ENCODE peak calls at places on chromosomes 4 and X, in ten cellular contexts. Q is K562, C is psoas muscle, X is anterior cingulate cortex, F is activated T-helper 1 cell treated with Interleukin-2 at 50 U/mL for 16 hours, A is H9, N is kidney epithelial cell, T is head of caudate nucleus, D is GM13976, W is renal cortical epithelial cell. L is an unnamed sample.

GRCh38 chr4:142350886-142351285 is 495.2 kb downstream of the INPP4B start:
- DNase-seq in Q (no peak), C (no peak), X (no peak), F (no peak), A (no peak), N (no peak), T (no peak), D (no peak), W (peak; percentile 34), L (no peak)

GRCh38 chr4:145679991-145680455 is at the start of gene C4orf51:
- DNase-seq in Q (no peak), C (no peak), X (no peak), F (no peak), A (no peak), N (peak; percentile 72), T (peak; percentile 66), D (no peak), W (peak; percentile 96), L (no peak)

GRCh38 chr4:650461-650860 is 23.6 kb downstream of the ATP5ME start:
- DNase-seq in Q (no peak), C (peak; percentile 31), X (no peak), F (no peak), A (no peak), N (no peak), T (peak; percentile 81), D (no peak), W (no peak), L (no peak)

GRCh38 chrX:104183685-104184084 is 17.4 kb downstream of the FAM199X start:
- DNase-seq in Q (no peak), C (no peak), X (no peak), F (no peak), A (no peak), N (no peak), T (no peak), D (no peak), W (no peak), L (no peak)

GRCh38 chrX:122625821-122626220 is 558.3 kb upstream of the GRIA3 start:
- DNase-seq in Q (no peak), C (no peak), X (no peak), F (no peak), A (no peak), N (no peak), T (no peak), D (no peak), W (peak; percentile 66), L (no peak)

GRCh38 chr4:7610062-7610670 is 175.4 kb upstream of the PSAPL1 start:
- DNase-seq in Q (no peak), C (no peak), X (no peak), F (no peak), A (no peak), N (no peak), T (no peak), D (no peak), W (no peak), L (no peak)

GRCh38 chr4:19213388-19213787 is 1038.3 kb upstream of the SLIT2 start:
- DNase-seq in Q (no peak), C (no peak), X (no peak), F (no peak), A (no peak), N (no peak), T (no peak), D (no peak), W (peak; percentile 9), L (no peak)

GRCh38 chr4:2797545-2798305 is 4.8 kb downstream of the SH3BP2 start:
- DNase-seq in Q (no peak), C (peak; percentile 52), X (no peak), F (no peak), A (no peak), N (no peak), T (no peak), D (no peak), W (no peak), L (no peak)

GRCh38 chr4:55475394-55476243 is 71.1 kb downstream of the CLOCK start:
- DNase-seq in Q (no peak), C (no peak), X (no peak), F (no peak), A (no peak), N (peak; percentile 21), T (no peak), D (no peak), W (peak; percentile 62), L (no peak)

GRCh38 chr4:2068566-2068965 is 9.4 kb downstream of the NAT8L start:
- DNase-seq in Q (no peak), C (no peak), X (no peak), F (no peak), A (no peak), N (no peak), T (no peak), D (no peak), W (no peak), L (no peak)

GRCh38 chr4:80425701-80426100 is 90.2 kb downstream of the CFAP299 start:
- DNase-seq in Q (no peak), C (no peak), X (no peak), F (no peak), A (no peak), N (no peak), T (no peak), D (no peak), W (peak; percentile 34), L (no peak)

GRCh38 chr4:1604181-1604705 is 79.9 kb downstream of the FAM53A start:
- DNase-seq in Q (no peak), C (peak; percentile 37), X (no peak), F (no peak), A (no peak), N (no peak), T (no peak), D (no peak), W (no peak), L (no peak)